ENCODE peak calls at places on chromosomes 11 and 22, in six cellular contexts. M is esophagus muscularis mucosa, B is A549, G is body of pancreas, H is ovary, D is NB4. C is an unnamed sample.

GRCh38 chr22:34390400-34390799 is 470.1 kb upstream of the LARGE1 start:
- DNase-seq in M (no peak), B (no peak), G (no peak), H (no peak), D (no peak), C (no peak)

GRCh38 chr22:30079952-30080533 is at the start of gene HORMAD2:
- DNase-seq in M (no peak), B (no peak), G (no peak), H (no peak), D (no peak), C (no peak)

GRCh38 chr11:66692446-66692845 is 14.8 kb upstream of the RBM4B start:
- DNase-seq in M (no peak), B (no peak), G (no peak), H (no peak), D (no peak), C (no peak)

GRCh38 chr11:69409812-69410645 is 71.4 kb upstream of the LINC01488 start:
- DNase-seq in M (no peak), B (no peak), G (no peak), H (no peak), D (no peak), C (peak)

GRCh38 chr11:12235945-12236743 is 125.8 kb downstream of the MICAL2 start:
- DNase-seq in M (no peak), B (peak), G (peak), H (no peak), D (peak), C (no peak)

GRCh38 chr11:473415-473814 is 23.3 kb downstream of the PTDSS2 start:
- DNase-seq in M (no peak), B (no peak), G (no peak), H (no peak), D (no peak), C (no peak)

GRCh38 chr11:133969072-133969471 is 12.3 kb upstream of the IGSF9B start:
- DNase-seq in M (no peak), B (no peak), G (no peak), H (no peak), D (no peak), C (no peak)

GRCh38 chr11:69860244-69860643 is 41.0 kb upstream of the FGF3 start:
- DNase-seq in M (no peak), B (no peak), G (no peak), H (no peak), D (no peak), C (no peak)

GRCh38 chr22:46756097-46756496 is 6.4 kb upstream of the TBC1D22A start:
- DNase-seq in M (no peak), B (no peak), G (no peak), H (no peak), D (no peak), C (peak)

DNA sequence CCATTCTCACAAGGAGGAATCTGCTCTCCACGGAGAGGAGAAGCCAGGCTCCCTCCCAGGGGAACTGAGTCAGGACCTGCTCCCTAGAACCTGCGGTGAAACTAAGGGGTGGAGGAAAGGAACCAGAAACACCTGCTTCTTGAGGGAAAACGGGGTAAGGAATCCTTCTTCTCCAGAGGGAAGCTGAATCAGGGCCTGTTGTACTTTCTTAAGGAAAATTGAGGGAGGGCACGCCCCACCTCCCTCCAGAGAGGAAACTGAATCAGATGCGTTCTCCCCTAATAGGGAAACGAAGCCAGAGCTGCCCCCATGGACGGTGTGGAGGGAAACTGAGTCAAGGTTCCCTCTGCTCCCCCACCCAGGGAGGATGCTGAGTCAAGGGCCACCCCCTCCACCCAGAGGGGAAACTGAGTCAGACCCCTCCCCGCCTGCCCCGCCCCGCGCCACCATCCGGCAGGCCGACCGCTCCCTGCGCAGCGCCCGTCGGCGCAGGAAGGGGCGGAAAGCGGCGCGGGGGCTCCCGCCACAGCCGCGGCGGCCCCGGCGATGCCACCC is 392 bp downstream of the RELA start:
- DNase-seq in M (no peak), B (no peak), G (no peak), H (no peak), D (no peak), C (no peak)
- TF ChIP-seq CTCF in M (no peak), B (no peak), G (no peak), H (no peak), D (no peak), C (no peak)

DNA sequence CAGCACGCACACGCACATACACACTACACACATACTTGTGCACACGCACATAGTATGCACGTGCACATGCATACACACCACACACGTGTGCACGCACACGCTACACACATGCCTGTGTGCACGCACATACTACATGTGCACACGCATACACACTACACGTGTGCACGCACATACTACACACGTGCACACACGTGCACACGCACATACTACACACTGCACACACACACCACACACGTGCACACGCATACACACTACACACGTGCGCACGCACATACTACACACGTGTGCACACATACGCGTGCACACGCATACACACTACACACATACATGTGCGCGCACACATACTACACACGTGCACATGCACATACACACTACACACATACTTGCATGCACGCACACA is 19.7 kb upstream of the ARHGAP8 start:
- DNase-seq in M (no peak), B (no peak), G (no peak), H (no peak), D (no peak), C (no peak)
- TF ChIP-seq POLR2A in M (no peak), B (no peak), G (no peak), H (no peak), D (no peak), C (no peak)

GRCh38 chr11:97847730-97848129 is 1173.0 kb upstream of the CNTN5 start:
- DNase-seq in M (no peak), B (no peak), G (no peak), H (no peak), D (no peak), C (no peak)

GRCh38 chr11:97854877-97855276 is 1165.9 kb upstream of the CNTN5 start:
- DNase-seq in M (no peak), B (no peak), G (no peak), H (no peak), D (no peak), C (no peak)

GRCh38 chr11:97854357-97854756 is 1166.4 kb upstream of the CNTN5 start:
- DNase-seq in M (no peak), B (no peak), G (no peak), H (no peak), D (no peak), C (no peak)

GRCh38 chr11:97856666-97857065 is 1164.1 kb upstream of the CNTN5 start:
- DNase-seq in M (no peak), B (no peak), G (no peak), H (no peak), D (no peak), C (no peak)

GRCh38 chr11:97850726-97851125 is 1170.0 kb upstream of the CNTN5 start:
- DNase-seq in M (no peak), B (no peak), G (no peak), H (no peak), D (no peak), C (no peak)
- TF ChIP-seq CTCF in M (no peak), B (no peak), G (no peak), H (no peak), D (no peak), C (no peak)

GRCh38 chr11:64067257-64067993 is 31.7 kb downstream of the FLRT1 start:
- DNase-seq in M (no peak), B (no peak), G (no peak), H (no peak), D (no peak), C (no peak)

GRCh38 chr11:64063741-64064140 is 28.0 kb downstream of the FLRT1 start:
- DNase-seq in M (no peak), B (no peak), G (no peak), H (no peak), D (no peak), C (no peak)

GRCh38 chr11:64065712-64066111 is 30.0 kb downstream of the FLRT1 start:
- DNase-seq in M (no peak), B (no peak), G (no peak), H (no peak), D (no peak), C (no peak)

GRCh38 chr11:64064374-64065140 is 28.8 kb downstream of the FLRT1 start:
- DNase-seq in M (no peak), B (no peak), G (no peak), H (no peak), D (no peak), C (no peak)

GRCh38 chr11:64065141-64065465 is 29.4 kb downstream of the FLRT1 start:
- DNase-seq in M (no peak), B (no peak), G (no peak), H (no peak), D (no peak), C (no peak)
- TF ChIP-seq POLR2A in M (no peak), B (no peak), G (no peak), H (no peak), D (no peak), C (no peak)

GRCh38 chr11:105000797-105001196 is 22.2 kb downstream of the CASP5 start:
- DNase-seq in M (no peak), B (no peak), G (no peak), H (no peak), D (peak), C (peak)

GRCh38 chr11:104999716-105000115 is 23.3 kb downstream of the CASP5 start:
- DNase-seq in M (no peak), B (no peak), G (no peak), H (no peak), D (no peak), C (no peak)

GRCh38 chr11:104997288-104997687 is 25.7 kb downstream of the CASP5 start:
- DNase-seq in M (no peak), B (no peak), G (no peak), H (no peak), D (no peak), C (no peak)

GRCh38 chr11:105003151-105003550 is 19.8 kb downstream of the CASP5 start:
- DNase-seq in M (no peak), B (no peak), G (no peak), H (no peak), D (no peak), C (no peak)

GRCh38 chr11:105000167-105000566 is 22.8 kb downstream of the CASP5 start:
- DNase-seq in M (no peak), B (no peak), G (no peak), H (no peak), D (peak), C (no peak)
- TF ChIP-seq CTCF in M (no peak), B (no peak), G (no peak), H (no peak), D (peak), C (no peak)

C was measured in spleen.